ENCODE peak calls at places on chromosomes 7 and 10, in eight cellular contexts. N is Karpas-422, H is MM.1S, C is HepG2, G is adipocyte, A is SK-N-MC, D is mesendoderm, M is SK-N-SH. E is an unnamed sample.

GRCh38 chr10:104253106-104253505 is 1.6 kb upstream of the GSTO1 start:
- DNase-seq in A (no peak), H (no peak), D (peak), M (no peak), G (no peak), C (peak), N (no peak), E (no peak)

GRCh38 chr7:107560898-107561516 is 2.7 kb downstream of the COG5 start:
- DNase-seq in C (no peak), H (no peak), D (no peak), N (peak), M (no peak), G (no peak), A (no peak), E (no peak)

GRCh38 chr7:3245077-3245476 is 56.0 kb upstream of the SDK1 start:
- DNase-seq in H (no peak), A (no peak), D (no peak), G (no peak), C (no peak), N (no peak), M (no peak), E (no peak)

GRCh38 chr10:57917019-57917418 is 350.7 kb downstream of the IPMK start:
- DNase-seq in C (no peak), N (no peak), D (no peak), M (peak), A (no peak), G (no peak), H (no peak), E (no peak)

GRCh38 chr10:4241724-4242345 is 456.8 kb upstream of the KLF6 start:
- DNase-seq in D (peak), H (no peak), N (no peak), G (peak), A (peak), C (no peak), M (no peak), E (peak)

GRCh38 chr7:47536705-47537611 is 45.0 kb downstream of the TNS3 start:
- DNase-seq in G (peak), D (peak), A (no peak), C (no peak), M (peak), H (no peak), N (no peak), E (no peak)

GRCh38 chr10:93867481-93867880 is 26.3 kb upstream of the SLC35G1 start:
- DNase-seq in C (no peak), D (no peak), M (no peak), A (no peak), G (no peak), H (no peak), N (no peak), E (no peak)

GRCh38 chr10:24929056-24929544 is 23.3 kb downstream of the PRTFDC1 start:
- DNase-seq in C (no peak), H (no peak), N (no peak), M (no peak), D (no peak), A (peak), G (peak), E (no peak)

GRCh38 chr10:121661451-121661851 is 63.2 kb upstream of the FGFR2 start:
- DNase-seq in N (no peak), M (no peak), G (no peak), A (no peak), H (no peak), C (no peak), D (no peak), E (no peak)

GRCh38 chr7:2698581-2699288 is 10.7 kb downstream of the AMZ1 start:
- DNase-seq in H (peak), D (no peak), M (no peak), N (peak), G (no peak), A (no peak), C (no peak), E (no peak)

DNA sequence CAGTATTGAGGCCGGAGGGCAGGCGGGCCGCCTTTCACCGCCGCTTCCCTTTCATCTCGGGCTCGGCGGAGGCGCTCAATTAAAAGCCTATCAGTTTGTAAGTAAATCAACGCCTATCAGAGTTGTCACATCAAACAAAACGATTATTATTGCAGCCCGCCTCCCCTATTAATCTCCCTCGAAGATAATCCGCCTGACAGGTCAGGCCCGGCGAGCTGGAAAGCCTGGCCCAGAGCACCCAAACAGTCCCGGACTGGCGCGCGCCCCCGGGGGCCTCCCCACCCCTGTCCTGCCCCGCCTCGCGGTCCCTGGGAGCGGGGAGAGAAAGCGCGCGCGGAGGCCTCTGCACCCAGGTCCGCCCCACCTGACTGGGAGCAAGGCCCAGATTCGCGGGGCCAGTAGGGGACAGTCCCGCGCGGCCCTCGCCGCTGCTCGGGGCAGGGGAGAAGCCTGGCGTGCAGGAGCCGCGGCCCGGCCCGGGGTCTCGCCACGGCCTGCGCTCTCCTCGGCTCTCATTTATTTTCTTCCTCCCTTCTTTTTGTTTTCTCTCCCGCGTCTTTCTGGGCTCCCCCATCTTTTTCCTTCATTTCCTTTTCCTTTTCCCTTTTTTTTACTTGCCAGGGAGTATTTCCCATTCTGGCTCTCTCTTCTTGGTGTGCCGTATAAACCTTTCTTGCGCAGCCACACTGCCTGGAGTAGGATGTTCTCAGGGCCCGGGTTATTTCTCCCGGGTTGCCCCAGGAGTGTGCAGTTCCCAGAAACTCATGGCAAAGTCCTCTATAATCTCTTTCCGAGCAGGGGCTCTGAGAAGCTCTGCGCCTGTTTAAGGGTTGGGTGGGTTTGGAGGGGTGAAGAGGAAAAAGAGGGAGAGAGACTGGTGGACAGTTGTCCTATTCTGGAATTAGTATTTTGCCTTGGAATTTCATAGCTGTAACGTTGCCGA is 3.9 kb upstream of the ZNF503 start:
- DNase-seq in H (no peak), N (no peak), C (peak), A (no peak), D (peak), M (peak), G (no peak), E (no peak)
- H3K9ac ChIP-seq in H (no peak), N (no peak), C (peak), A (no peak), D (no peak), M (peak), G (peak), E (peak)

GRCh38 chr7:76394962-76395361 is 14.5 kb downstream of the SSC4D start:
- DNase-seq in N (no peak), G (peak), C (no peak), D (no peak), M (no peak), A (no peak), H (no peak), E (no peak)

GRCh38 chr7:76396039-76396732 is 13.3 kb downstream of the SSC4D start:
- DNase-seq in A (no peak), G (no peak), M (no peak), C (no peak), H (no peak), N (peak), D (peak), E (no peak)

GRCh38 chr7:76400248-76400647 is 9.2 kb downstream of the SSC4D start:
- DNase-seq in A (no peak), G (no peak), N (no peak), D (no peak), M (no peak), H (no peak), C (no peak), E (no peak)

GRCh38 chr7:76393116-76394031 is 16.1 kb downstream of the SSC4D start:
- DNase-seq in M (peak), A (no peak), N (peak), C (peak), G (peak), D (peak), H (peak), E (peak)

GRCh38 chr7:76397409-76398183 is 11.9 kb downstream of the SSC4D start:
- DNase-seq in D (peak), M (peak), N (peak), H (peak), G (peak), A (no peak), C (no peak), E (no peak)
- H3K9ac ChIP-seq in D (peak), M (peak), N (no peak), H (peak), G (peak), A (peak), C (no peak), E (peak)

GRCh38 chr10:80196950-80197315 is 8.4 kb downstream of the ANXA11 start:
- DNase-seq in G (no peak), M (no peak), A (no peak), D (no peak), H (peak), N (no peak), C (no peak), E (no peak)
- H3K9ac ChIP-seq in G (no peak), M (no peak), A (no peak), D (no peak), H (peak), N (no peak), C (no peak), E (no peak)

GRCh38 chr10:36354633-36355032 is 712.5 kb upstream of the FZD8 start:
- DNase-seq in C (no peak), N (no peak), H (no peak), G (no peak), D (no peak), A (no peak), M (no peak), E (no peak)
- H3K9ac ChIP-seq in C (no peak), N (no peak), H (no peak), G (no peak), D (no peak), A (no peak), M (no peak), E (no peak)

GRCh38 chr7:138355254-138355653 is 104.8 kb upstream of the TRIM24 start:
- DNase-seq in H (no peak), A (no peak), C (no peak), M (no peak), D (no peak), N (no peak), G (no peak), E (no peak)
- H3K9ac ChIP-seq in H (no peak), A (no peak), C (no peak), M (no peak), D (no peak), N (no peak), G (no peak), E (no peak)

GRCh38 chr10:22977751-22978150 is 49.9 kb downstream of the ARMC3 start:
- DNase-seq in D (no peak), H (no peak), M (no peak), G (no peak), C (no peak), N (no peak), A (no peak), E (no peak)
- H3K9ac ChIP-seq in D (no peak), H (no peak), M (no peak), G (no peak), C (no peak), N (no peak), A (no peak), E (no peak)

GRCh38 chr7:23680417-23681405 is 712 bp downstream of the FAM221A start:
- DNase-seq in N (peak), G (peak), C (no peak), D (peak), A (no peak), M (peak), H (no peak), E (no peak)
- H3K9ac ChIP-seq in N (peak), G (peak), C (no peak), D (peak), A (no peak), M (peak), H (no peak), E (no peak)

GRCh38 chr7:101877882-101878591 is 60.6 kb downstream of the CUX1 start:
- DNase-seq in D (peak), G (no peak), C (no peak), A (no peak), H (no peak), M (no peak), N (no peak), E (no peak)
- H3K9ac ChIP-seq in D (no peak), G (no peak), C (no peak), A (no peak), H (no peak), M (no peak), N (no peak), E (peak)

DNA sequence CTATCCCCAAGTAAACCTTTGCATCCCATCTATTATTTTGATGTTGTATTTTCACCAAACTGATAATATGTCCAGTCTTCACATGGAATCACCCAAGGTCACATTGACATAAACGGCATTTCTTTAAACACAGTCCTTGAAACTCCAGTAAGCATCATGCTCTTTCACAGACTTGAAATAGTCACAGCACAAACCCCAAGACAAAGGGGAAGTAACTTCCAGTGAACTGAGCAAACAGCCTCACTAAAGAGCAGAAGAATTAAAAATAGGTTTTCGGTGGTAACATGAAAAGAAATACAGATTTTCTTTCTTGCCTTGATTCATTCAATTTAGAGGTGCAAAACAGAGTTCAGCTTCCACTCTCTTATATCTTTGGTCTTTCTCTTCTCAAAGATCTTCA is 253.7 kb downstream of the SFMBT2 start:
- DNase-seq in A (no peak), M (no peak), D (no peak), H (no peak), G (no peak), N (no peak), C (no peak), E (no peak)
- H3K9ac ChIP-seq in A (no peak), M (no peak), D (no peak), H (no peak), G (no peak), N (no peak), C (no peak), E (no peak)